ENCODE peak calls at places on chromosomes 3 and 15, in four cellular contexts. One of them, this sample, is unnamed.

GRCh38 chr3:34292605-34293300 is 494.3 kb downstream of the PDCD6IP start:
- DNase-seq in tibial nerve: no peak
- DNase-seq in left ventricle myocardium inferior: no peak
- DNase-seq in fibroblast of lung: no peak
- DNase-seq in this sample: no peak

GRCh38 chr3:122646146-122646988 is 34.3 kb upstream of the PARP14 start:
- DNase-seq in tibial nerve: no peak
- DNase-seq in left ventricle myocardium inferior: no peak
- DNase-seq in fibroblast of lung: peak; percentile 18
- DNase-seq in this sample: no peak

GRCh38 chr3:46845397-46845859 is 17.8 kb downstream of the MYL3 start:
- DNase-seq in tibial nerve: peak; percentile 81
- DNase-seq in left ventricle myocardium inferior: peak; percentile 80
- DNase-seq in fibroblast of lung: peak; percentile 72
- DNase-seq in this sample: peak; percentile 59

GRCh38 chr3:13282528-13282985 is 137.6 kb downstream of the NUP210 start:
- DNase-seq in tibial nerve: no peak
- DNase-seq in left ventricle myocardium inferior: no peak
- DNase-seq in fibroblast of lung: no peak
- DNase-seq in this sample: peak; percentile 54

GRCh38 chr3:176431073-176431472 is 766.2 kb downstream of the TBL1XR1 start:
- DNase-seq in tibial nerve: no peak
- DNase-seq in left ventricle myocardium inferior: no peak
- DNase-seq in fibroblast of lung: no peak
- DNase-seq in this sample: no peak

GRCh38 chr15:37134699-37135131 is 34.4 kb upstream of the MEIS2 start:
- DNase-seq in tibial nerve: no peak
- DNase-seq in left ventricle myocardium inferior: no peak
- DNase-seq in fibroblast of lung: peak; percentile 63
- DNase-seq in this sample: no peak

GRCh38 chr15:73394782-73395181 is 26.0 kb upstream of the HCN4 start:
- DNase-seq in tibial nerve: no peak
- DNase-seq in left ventricle myocardium inferior: peak; percentile 71
- DNase-seq in fibroblast of lung: no peak
- DNase-seq in this sample: no peak

GRCh38 chr3:61358364-61358763 is 107.1 kb upstream of the FHIT start:
- DNase-seq in tibial nerve: peak; percentile 52
- DNase-seq in left ventricle myocardium inferior: peak; percentile 77
- DNase-seq in fibroblast of lung: peak; percentile 63
- DNase-seq in this sample: peak; percentile 78

GRCh38 chr3:54008099-54008498 is 114.3 kb upstream of the CACNA2D3 start:
- DNase-seq in tibial nerve: no peak
- DNase-seq in left ventricle myocardium inferior: no peak
- DNase-seq in fibroblast of lung: no peak
- DNase-seq in this sample: no peak

GRCh38 chr3:111884411-111885018 is 25.4 kb downstream of the PHLDB2 start:
- DNase-seq in tibial nerve: no peak
- DNase-seq in left ventricle myocardium inferior: peak; percentile 35
- DNase-seq in fibroblast of lung: no peak
- DNase-seq in this sample: no peak

GRCh38 chr3:152229692-152230091 is 39.0 kb upstream of the MBNL1 start:
- DNase-seq in tibial nerve: no peak
- DNase-seq in left ventricle myocardium inferior: no peak
- DNase-seq in fibroblast of lung: no peak
- DNase-seq in this sample: no peak
- H3K27me3 ChIP-seq in tibial nerve: no peaks in the 10 kb centered on the region
- H3K27me3 ChIP-seq in left ventricle myocardium inferior: no peaks in the 10 kb centered on the region
- H3K27me3 ChIP-seq in fibroblast of lung: no peaks in the 10 kb centered on the region
- H3K27me3 ChIP-seq in this sample: no peaks in the 10 kb centered on the region

GRCh38 chr15:82530606-82531379 is 9.5 kb downstream of the RPS17 start:
- DNase-seq in tibial nerve: peak; percentile 35
- DNase-seq in left ventricle myocardium inferior: peak; percentile 55
- DNase-seq in fibroblast of lung: peak; percentile 60
- DNase-seq in this sample: peak; percentile 57

GRCh38 chr15:82532383-82532990 is 7.8 kb downstream of the RPS17 start:
- DNase-seq in tibial nerve: no peak
- DNase-seq in left ventricle myocardium inferior: no peak
- DNase-seq in fibroblast of lung: no peak
- DNase-seq in this sample: no peak

GRCh38 chr15:82532991-82533481 is 7.2 kb downstream of the RPS17 start:
- DNase-seq in tibial nerve: no peak
- DNase-seq in left ventricle myocardium inferior: no peak
- DNase-seq in fibroblast of lung: no peak
- DNase-seq in this sample: no peak

GRCh38 chr15:82530006-82530405 is 10.3 kb downstream of the RPS17 start:
- DNase-seq in tibial nerve: no peak
- DNase-seq in left ventricle myocardium inferior: no peak
- DNase-seq in fibroblast of lung: no peak
- DNase-seq in this sample: no peak

DNA sequence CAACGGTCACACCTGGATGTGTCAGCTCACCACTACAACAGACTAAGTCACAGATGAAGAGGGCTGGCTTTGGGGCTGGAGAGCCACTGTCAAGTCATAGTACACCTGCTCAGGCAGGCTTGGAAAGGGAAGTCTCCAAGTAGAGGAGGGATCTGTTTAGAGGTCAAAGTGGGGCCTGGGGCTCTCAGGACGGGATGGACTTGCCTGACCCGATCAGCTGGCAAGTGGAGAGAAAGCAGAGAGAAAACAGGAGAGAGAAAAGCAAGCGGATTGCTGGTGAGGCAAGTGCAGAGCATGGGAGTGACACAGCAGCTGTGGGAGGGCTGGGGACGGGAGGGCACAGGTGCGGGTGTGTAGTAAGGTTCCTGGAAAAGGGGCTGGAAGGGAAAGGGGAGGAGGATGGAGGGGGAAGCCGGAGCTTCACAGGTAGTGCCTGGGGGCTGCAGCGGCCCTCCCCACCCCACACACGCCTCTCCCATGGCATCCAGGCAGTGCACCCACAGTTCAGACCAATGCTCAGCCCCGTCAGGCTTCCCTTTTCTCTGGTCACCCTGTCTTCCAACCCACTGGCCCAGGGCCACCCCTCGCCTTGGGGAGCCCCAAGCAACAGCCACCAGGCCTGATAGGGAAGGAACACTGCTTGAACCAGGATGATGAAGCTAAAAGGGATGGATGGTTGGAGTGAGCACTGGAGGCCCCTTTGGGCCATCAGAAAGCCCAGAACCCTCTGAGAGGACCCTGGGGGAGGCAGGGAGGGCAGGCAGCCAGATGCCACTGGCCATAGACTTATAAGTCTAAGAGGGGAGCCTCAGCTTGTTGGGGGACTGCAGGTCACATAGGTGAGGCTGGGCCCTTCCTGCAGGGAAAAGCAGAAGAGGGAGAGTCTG is 8.5 kb downstream of the RPS17 start:
- DNase-seq in tibial nerve: no peak
- DNase-seq in left ventricle myocardium inferior: no peak
- DNase-seq in fibroblast of lung: no peak
- DNase-seq in this sample: no peak
- H3K27ac ChIP-seq in tibial nerve: no peak overlapping the region
- H3K27ac ChIP-seq in left ventricle myocardium inferior: no peak overlapping the region
- H3K27ac ChIP-seq in fibroblast of lung: no peak overlapping the region
- H3K27ac ChIP-seq in this sample: no peak overlapping the region

GRCh38 chr15:66860844-66861243 is 158.8 kb downstream of the SMAD6 start:
- DNase-seq in tibial nerve: no peak
- DNase-seq in left ventricle myocardium inferior: no peak
- DNase-seq in fibroblast of lung: no peak
- DNase-seq in this sample: no peak

GRCh38 chr15:66863382-66864085 is 161.5 kb downstream of the SMAD6 start:
- DNase-seq in tibial nerve: no peak
- DNase-seq in left ventricle myocardium inferior: no peak
- DNase-seq in fibroblast of lung: no peak
- DNase-seq in this sample: no peak

GRCh38 chr15:66862878-66863335 is 160.9 kb downstream of the SMAD6 start:
- DNase-seq in tibial nerve: peak; percentile 73
- DNase-seq in left ventricle myocardium inferior: peak; percentile 79
- DNase-seq in fibroblast of lung: peak; percentile 87
- DNase-seq in this sample: peak; percentile 53

GRCh38 chr15:66864086-66864830 is 162.2 kb downstream of the SMAD6 start:
- DNase-seq in tibial nerve: no peak
- DNase-seq in left ventricle myocardium inferior: no peak
- DNase-seq in fibroblast of lung: no peak
- DNase-seq in this sample: no peak

DNA sequence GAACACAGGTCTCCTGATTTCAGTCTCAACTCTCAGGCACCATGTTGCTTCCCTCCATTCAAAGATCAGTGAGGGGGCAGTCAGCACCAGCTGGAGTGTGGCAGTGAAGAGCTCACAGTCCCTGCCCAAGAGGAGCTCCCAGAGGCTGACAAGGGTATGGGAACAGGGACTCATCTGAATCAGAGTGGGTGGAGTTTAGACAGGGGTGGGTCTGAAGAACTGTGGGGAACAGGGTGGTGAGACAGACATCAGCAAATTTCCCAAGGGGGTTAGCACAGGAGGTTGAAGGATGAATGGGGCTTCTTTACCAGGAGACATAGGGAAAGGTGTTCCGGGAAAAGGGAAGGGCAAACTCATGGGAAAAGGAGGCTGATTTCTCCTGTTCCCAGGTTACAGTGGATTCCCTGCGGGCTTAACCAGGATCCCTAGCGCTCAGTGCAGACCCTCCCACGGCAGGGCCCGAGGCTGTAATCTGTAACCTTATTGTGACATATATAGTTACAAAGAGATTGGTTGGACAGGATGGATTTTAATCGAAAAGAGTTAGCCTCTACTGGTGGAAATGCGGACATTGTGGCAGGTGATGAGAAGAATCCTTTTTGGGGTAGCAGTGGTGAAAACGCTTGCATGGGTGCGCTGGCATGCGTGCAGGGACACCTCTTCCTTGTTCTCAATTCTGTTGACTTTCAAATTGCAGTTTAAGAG is 160.2 kb downstream of the SMAD6 start:
- DNase-seq in tibial nerve: no peak
- DNase-seq in left ventricle myocardium inferior: no peak
- DNase-seq in fibroblast of lung: no peak
- DNase-seq in this sample: no peak
- TF ChIP-seq CTCF in tibial nerve: no peak
- TF ChIP-seq CTCF in left ventricle myocardium inferior: no peak
- TF ChIP-seq CTCF in fibroblast of lung: no peak
- TF ChIP-seq CTCF in this sample: no peak

GRCh38 chr15:74957301-74958035 is 896 bp upstream of the RPP25 start:
- DNase-seq in tibial nerve: no peak
- DNase-seq in left ventricle myocardium inferior: peak; percentile 59
- DNase-seq in fibroblast of lung: no peak
- DNase-seq in this sample: no peak
- H3K27me3 ChIP-seq in tibial nerve: peaks cover 23% of the 10 kb centered on the region
- H3K27me3 ChIP-seq in left ventricle myocardium inferior: peaks cover 29% of the 10 kb centered on the region
- H3K27me3 ChIP-seq in fibroblast of lung: peaks cover 14% of the 10 kb centered on the region
- H3K27me3 ChIP-seq in this sample: peaks cover 12% of the 10 kb centered on the region

GRCh38 chr15:91919014-91919534 is 65.6 kb downstream of the SLCO3A1 start:
- DNase-seq in tibial nerve: no peak
- DNase-seq in left ventricle myocardium inferior: peak; percentile 78
- DNase-seq in fibroblast of lung: no peak
- DNase-seq in this sample: peak; percentile 71
- H3K27ac ChIP-seq in tibial nerve: peak overlapping the region; percentile 36
- H3K27ac ChIP-seq in left ventricle myocardium inferior: peak overlapping the region; percentile 87
- H3K27ac ChIP-seq in fibroblast of lung: no peak overlapping the region
- H3K27ac ChIP-seq in this sample: peak overlapping the region; percentile 74

GRCh38 chr15:52730163-52730562 is 51.0 kb upstream of the ATOSA start:
- DNase-seq in tibial nerve: no peak
- DNase-seq in left ventricle myocardium inferior: no peak
- DNase-seq in fibroblast of lung: no peak
- DNase-seq in this sample: no peak
- TF ChIP-seq CTCF in tibial nerve: no peak
- TF ChIP-seq CTCF in left ventricle myocardium inferior: no peak
- TF ChIP-seq CTCF in fibroblast of lung: no peak
- TF ChIP-seq CTCF in this sample: no peak

This sample was measured in dorsolateral prefrontal cortex.